ENCODE peak calls at places on chromosomes 6 and 20, in six cellular contexts. J is fibroblast of lung, R is cardiac fibroblast, K is A549, Y is fibroblast of mammary gland, L is colonic mucosa. F is an unnamed sample.

GRCh38 chr20:63592661-63593060 is 18.6 kb upstream of the HELZ2 start:
- DNase-seq in L (no peak), K (no peak), Y (no peak), R (no peak), J (no peak), F (no peak)

GRCh38 chr6:37048851-37049734 is 43.6 kb downstream of the FGD2 start:
- DNase-seq in R (peak; percentile 87), L (peak; percentile 47), K (no peak), Y (peak; percentile 90), J (peak; percentile 83), F (peak; percentile 94)

GRCh38 chr20:34075647-34076046 is 36.4 kb downstream of the EIF2S2 start:
- DNase-seq in R (no peak), K (no peak), J (no peak), L (no peak), Y (no peak), F (no peak)

GRCh38 chr20:63125893-63126601 is 89.9 kb downstream of the YTHDF1 start:
- DNase-seq in J (no peak), R (no peak), Y (no peak), L (no peak), K (no peak), F (no peak)

GRCh38 chr6:121592261-121592935 is 157.0 kb downstream of the GJA1 start:
- DNase-seq in J (no peak), K (no peak), L (no peak), Y (no peak), R (no peak), F (no peak)

GRCh38 chr6:158237656-158238055 is 69.5 kb downstream of the GTF2H5 start:
- DNase-seq in L (no peak), K (no peak), R (no peak), Y (no peak), J (no peak), F (no peak)

GRCh38 chr20:35883778-35884540 is 70.3 kb downstream of the SCAND1 start:
- DNase-seq in K (peak; percentile 97), Y (peak; percentile 100), R (peak; percentile 99), J (peak; percentile 99), L (peak; percentile 63), F (peak; percentile 99)

GRCh38 chr6:105319331-105319730 is 83.6 kb downstream of the PREP start:
- DNase-seq in Y (peak; percentile 14), R (no peak), K (no peak), J (peak; percentile 3), L (no peak), F (peak; percentile 56)

GRCh38 chr6:10248378-10248843 is 166.5 kb downstream of the TFAP2A start:
- DNase-seq in L (no peak), R (peak; percentile 3), Y (no peak), J (no peak), K (no peak), F (peak; percentile 85)

GRCh38 chr6:135993321-135993720 is 141.8 kb downstream of the PDE7B start:
- DNase-seq in K (no peak), L (no peak), R (no peak), J (no peak), Y (no peak), F (no peak)

GRCh38 chr6:72776456-72776855 is 154.6 kb downstream of the KCNQ5 start:
- DNase-seq in Y (no peak), K (no peak), L (no peak), R (no peak), J (no peak), F (no peak)

GRCh38 chr6:43926644-43927524 is 156.9 kb downstream of the VEGFA start:
- DNase-seq in Y (peak; percentile 71), L (peak; percentile 88), R (peak; percentile 95), J (peak; percentile 96), K (peak; percentile 29), F (peak; percentile 97)

GRCh38 chr20:8361008-8361652 is 229.1 kb downstream of the PLCB1 start:
- DNase-seq in K (peak; percentile 7), R (peak; percentile 44), Y (peak; percentile 69), J (peak; percentile 24), L (no peak), F (peak; percentile 23)

GRCh38 chr20:3423126-3423525 is 15.7 kb upstream of the DNAAF9 start:
- DNase-seq in K (no peak), J (no peak), Y (no peak), R (no peak), L (no peak), F (peak; percentile 7)

GRCh38 chr6:24329451-24329850 is 28.4 kb downstream of the DCDC2 start:
- DNase-seq in L (no peak), K (no peak), J (no peak), R (no peak), Y (no peak), F (no peak)

GRCh38 chr6:169934699-169935347 is 183.4 kb downstream of the ERMARD start:
- DNase-seq in R (no peak), L (no peak), K (no peak), Y (no peak), J (no peak), F (no peak)

GRCh38 chr20:14896569-14896968 is 559.2 kb upstream of the FLRT3 start:
- DNase-seq in R (no peak), J (no peak), Y (no peak), L (no peak), K (no peak), F (no peak)

DNA sequence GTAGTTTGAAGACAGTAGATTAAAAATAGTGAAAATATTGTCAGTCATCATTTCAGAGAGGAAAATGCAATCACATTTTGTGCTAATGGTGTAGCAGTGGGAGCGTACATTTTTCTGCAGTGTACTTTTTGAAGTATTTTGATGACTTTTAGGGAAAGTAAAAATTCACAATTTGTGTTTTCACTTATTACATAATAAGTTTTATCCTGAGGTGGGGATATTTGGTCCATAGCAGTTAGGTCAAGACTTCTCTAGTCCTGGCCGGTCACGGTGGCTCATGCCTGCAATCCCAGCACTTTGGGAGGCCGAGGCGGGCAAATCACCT is 122.3 kb downstream of the SASH1 start:
- DNase-seq in J (no peak), R (no peak), Y (no peak), K (no peak), L (no peak), F (no peak)
- TF ChIP-seq CTCF in J (no peak), R (no peak), Y (no peak), K (no peak), L (peak; percentile 12), F (no peak)

GRCh38 chr20:5933802-5934436 is 16.4 kb downstream of the TRMT6 start:
- DNase-seq in K (peak; percentile 48), J (peak; percentile 12), L (no peak), Y (peak; percentile 14), R (no peak), F (peak; percentile 56)
- TF ChIP-seq CTCF in K (peak; percentile 72), J (peak; percentile 10), L (no peak), Y (no peak), R (peak; percentile 8), F (peak; percentile 42)

GRCh38 chr20:44802702-44803101 is 7.6 kb downstream of the RIMS4 start:
- DNase-seq in J (no peak), L (no peak), K (no peak), R (no peak), Y (no peak), F (no peak)

GRCh38 chr20:44796758-44797457 is 13.4 kb downstream of the RIMS4 start:
- DNase-seq in K (no peak), L (no peak), Y (no peak), R (no peak), J (no peak), F (no peak)

GRCh38 chr20:44803383-44803941 is 6.9 kb downstream of the RIMS4 start:
- DNase-seq in J (no peak), L (no peak), K (no peak), Y (no peak), R (peak; percentile 6), F (no peak)

GRCh38 chr20:44799691-44800090 is 10.7 kb downstream of the RIMS4 start:
- DNase-seq in J (no peak), Y (no peak), R (no peak), K (no peak), L (no peak), F (no peak)

GRCh38 chr20:44800398-44801046 is 9.8 kb downstream of the RIMS4 start:
- DNase-seq in R (peak; percentile 4), J (no peak), K (no peak), Y (no peak), L (no peak), F (peak; percentile 20)
- TF ChIP-seq CTCF in R (peak; percentile 21), J (peak; percentile 37), K (peak; percentile 36), Y (peak; percentile 20), L (no peak), F (peak; percentile 23)

GRCh38 chr6:156933201-156934053 is 156.2 kb downstream of the ARID1B start:
- DNase-seq in R (no peak), J (no peak), L (peak; percentile 83), K (no peak), Y (no peak), F (no peak)
- TF ChIP-seq CTCF in R (no peak), J (no peak), L (no peak), K (no peak), Y (no peak), F (no peak)

GRCh38 chr6:39978240-39978639 is 44.0 kb upstream of the MOCS1 start:
- DNase-seq in L (peak; percentile 23), R (no peak), J (no peak), K (no peak), Y (no peak), F (no peak)

GRCh38 chr6:39983193-39983592 is 48.9 kb upstream of the MOCS1 start:
- DNase-seq in R (no peak), Y (no peak), J (no peak), L (no peak), K (no peak), F (no peak)

GRCh38 chr6:39982720-39983119 is 48.5 kb upstream of the MOCS1 start:
- DNase-seq in K (no peak), J (no peak), L (no peak), Y (no peak), R (no peak), F (no peak)

GRCh38 chr6:39979461-39980328 is 45.4 kb upstream of the MOCS1 start:
- DNase-seq in K (no peak), Y (no peak), J (peak; percentile 12), L (no peak), R (no peak), F (no peak)

GRCh38 chr6:39980839-39981580 is 46.7 kb upstream of the MOCS1 start:
- DNase-seq in J (peak; percentile 58), L (peak; percentile 45), Y (peak; percentile 62), R (peak; percentile 72), K (peak; percentile 36), F (peak; percentile 63)
- TF ChIP-seq CTCF in J (peak; percentile 51), L (peak; percentile 35), Y (peak; percentile 52), R (peak; percentile 61), K (peak; percentile 46), F (peak; percentile 46)